ENCODE peak calls at places on chromosomes 1 and 21, in ten cellular contexts. D is nephron progenitor cell, U is neural crest cell, M is endothelial cell, R is H9, P is lung, C is uterus, O is fibroblast of lung, N is IMR-90, T is brain microvascular endothelial cell. S is an unnamed sample.
A peak's percentile ranks its signal among the peaks of the same experiment; 100 is the strongest.

GRCh38 chr1:209323743-209324142 is 259.8 kb upstream of the CAMK1G start:
- DNase-seq in D (no peak), U (no peak), M (no peak), R (no peak), P (no peak), C (no peak), O (no peak), N (no peak), T (no peak), S (no peak)

GRCh38 chr1:177256153-177256814 is 85.5 kb downstream of the BRINP2 start:
- DNase-seq in D (peak; percentile 65), U (peak; percentile 21), M (peak; percentile 75), R (peak; percentile 79), P (peak; percentile 72), C (peak; percentile 33), O (peak; percentile 94), N (peak; percentile 81), T (peak; percentile 87), S (no peak)

GRCh38 chr1:43322506-43322905 is 15.1 kb upstream of the MPL start:
- DNase-seq in D (no peak), U (no peak), M (no peak), R (no peak), P (no peak), C (no peak), O (no peak), N (no peak), T (no peak), S (no peak)

GRCh38 chr1:230145505-230145899 is 78.5 kb downstream of the GALNT2 start:
- DNase-seq in D (no peak), U (no peak), M (no peak), R (no peak), P (no peak), C (no peak), O (no peak), N (no peak), T (no peak), S (no peak)

GRCh38 chr1:236302941-236303340 is 21.2 kb upstream of the ERO1B start:
- DNase-seq in D (no peak), U (no peak), M (no peak), R (no peak), P (no peak), C (no peak), O (no peak), N (no peak), T (no peak), S (no peak)

GRCh38 chr1:184433928-184434502 is 47.2 kb downstream of the C1orf21 start:
- DNase-seq in D (no peak), U (no peak), M (no peak), R (no peak), P (no peak), C (no peak), O (no peak), N (no peak), T (no peak), S (no peak)

GRCh38 chr1:195096051-195096521 is 1512.2 kb downstream of the KCNT2 start:
- DNase-seq in D (no peak), U (no peak), M (no peak), R (peak; percentile 40), P (no peak), C (no peak), O (no peak), N (no peak), T (no peak), S (no peak)

GRCh38 chr1:84668185-84668584 is 22.1 kb downstream of the SSX2IP start:
- DNase-seq in D (no peak), U (no peak), M (no peak), R (no peak), P (no peak), C (no peak), O (no peak), N (no peak), T (no peak), S (no peak)

DNA sequence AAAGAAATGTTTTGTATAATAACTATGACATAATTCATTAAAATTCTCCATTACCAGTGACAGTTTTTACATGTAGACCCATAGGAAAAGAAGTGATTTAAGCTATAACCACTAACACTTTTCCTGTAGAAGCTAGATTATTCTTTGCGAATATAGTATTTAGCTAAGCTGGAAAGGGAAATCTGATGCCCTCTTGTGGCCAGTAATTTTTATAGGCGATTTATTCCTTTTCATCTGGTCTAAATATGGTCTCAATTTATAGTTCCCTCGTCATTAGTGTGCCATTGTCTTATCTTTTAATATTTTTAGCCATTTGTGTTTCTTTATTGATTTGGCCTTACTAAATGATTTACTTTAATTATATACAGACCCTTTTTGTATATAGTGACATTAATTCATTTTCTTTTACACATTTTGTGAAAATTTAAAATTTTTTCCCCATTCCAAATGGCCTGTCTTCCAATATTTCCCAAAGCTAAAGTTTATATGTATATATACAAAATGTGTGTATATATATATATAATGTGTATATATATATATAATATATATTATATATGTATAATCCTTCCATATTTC is 26.7 kb downstream of the BTG3 start:
- DNase-seq in D (no peak), U (no peak), M (no peak), R (no peak), P (no peak), C (no peak), O (peak; percentile 36), N (peak; percentile 62), T (peak; percentile 46), S (no peak)
- TF ChIP-seq CTCF in D (peak; percentile 55), U (peak; percentile 86), M (peak; percentile 71), R (peak; percentile 76), P (peak; percentile 29), C (peak; percentile 59), O (peak; percentile 56), N (peak; percentile 74), T (peak; percentile 51), S (peak; percentile 65)

GRCh38 chr1:1122078-1122811 is 6.4 kb upstream of the C1orf159 start:
- DNase-seq in D (peak; percentile 88), U (peak; percentile 83), M (peak; percentile 88), R (peak; percentile 86), P (peak; percentile 81), C (peak; percentile 55), O (peak; percentile 45), N (peak; percentile 59), T (peak; percentile 44), S (peak; percentile 84)

GRCh38 chr1:1121611-1122077 is 5.8 kb upstream of the C1orf159 start:
- DNase-seq in D (no peak), U (no peak), M (no peak), R (no peak), P (no peak), C (no peak), O (no peak), N (no peak), T (no peak), S (no peak)

GRCh38 chr1:1123581-1124507 is 8.0 kb upstream of the C1orf159 start:
- DNase-seq in D (no peak), U (no peak), M (no peak), R (no peak), P (no peak), C (no peak), O (peak; percentile 8), N (peak; percentile 15), T (no peak), S (no peak)

GRCh38 chr1:1124508-1124785 is 8.6 kb upstream of the C1orf159 start:
- DNase-seq in D (no peak), U (no peak), M (no peak), R (no peak), P (no peak), C (no peak), O (no peak), N (no peak), T (no peak), S (no peak)

DNA sequence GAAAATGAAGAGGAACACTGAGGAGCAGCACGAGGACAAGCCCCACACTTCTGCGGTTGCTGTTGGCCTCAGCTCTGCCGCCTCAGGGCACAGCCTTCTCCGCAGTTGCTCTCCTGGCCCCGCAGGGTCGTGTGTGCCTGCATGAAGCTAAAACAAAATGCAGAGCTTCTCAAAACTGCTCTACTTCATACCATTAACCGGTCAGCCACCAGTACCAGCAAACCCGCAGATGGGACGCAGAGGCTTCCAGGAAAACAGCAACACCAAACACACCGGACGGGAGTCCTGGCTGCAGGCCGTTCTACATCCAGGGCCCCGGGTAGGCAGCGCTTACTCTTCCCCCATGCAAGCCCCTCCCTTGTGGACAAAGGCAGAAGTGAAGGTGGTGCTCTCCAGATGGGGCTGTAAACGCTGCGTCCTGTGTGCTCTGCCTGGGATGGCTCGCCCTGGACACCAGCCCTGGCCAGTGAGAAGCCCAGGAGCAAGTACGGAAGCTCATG is 7.1 kb upstream of the C1orf159 start:
- DNase-seq in D (no peak), U (no peak), M (no peak), R (no peak), P (no peak), C (no peak), O (no peak), N (no peak), T (no peak), S (no peak)
- TF ChIP-seq CTCF in D (no peak), U (peak; percentile 34), M (no peak), R (no peak), P (no peak), C (no peak), O (no peak), N (no peak), T (no peak), S (no peak)

GRCh38 chr1:28085129-28085528 is 3.3 kb downstream of the EYA3 start:
- DNase-seq in D (no peak), U (no peak), M (no peak), R (no peak), P (no peak), C (no peak), O (no peak), N (no peak), T (no peak), S (no peak)

GRCh38 chr1:28091043-28091781 is 2.8 kb upstream of the EYA3 start:
- DNase-seq in D (peak; percentile 74), U (peak; percentile 69), M (peak; percentile 62), R (peak; percentile 59), P (peak; percentile 79), C (peak; percentile 39), O (peak; percentile 41), N (peak; percentile 72), T (peak; percentile 79), S (peak; percentile 69)

GRCh38 chr1:28086651-28087050 is 1.8 kb downstream of the EYA3 start:
- DNase-seq in D (no peak), U (no peak), M (no peak), R (no peak), P (no peak), C (no peak), O (no peak), N (no peak), T (no peak), S (no peak)

GRCh38 chr1:28088168-28088961 is at the start of gene EYA3:
- DNase-seq in D (peak; percentile 99), U (peak; percentile 99), M (peak; percentile 99), R (peak; percentile 100), P (peak; percentile 99), C (peak; percentile 98), O (peak; percentile 97), N (peak; percentile 98), T (peak; percentile 99), S (peak; percentile 100)

DNA sequence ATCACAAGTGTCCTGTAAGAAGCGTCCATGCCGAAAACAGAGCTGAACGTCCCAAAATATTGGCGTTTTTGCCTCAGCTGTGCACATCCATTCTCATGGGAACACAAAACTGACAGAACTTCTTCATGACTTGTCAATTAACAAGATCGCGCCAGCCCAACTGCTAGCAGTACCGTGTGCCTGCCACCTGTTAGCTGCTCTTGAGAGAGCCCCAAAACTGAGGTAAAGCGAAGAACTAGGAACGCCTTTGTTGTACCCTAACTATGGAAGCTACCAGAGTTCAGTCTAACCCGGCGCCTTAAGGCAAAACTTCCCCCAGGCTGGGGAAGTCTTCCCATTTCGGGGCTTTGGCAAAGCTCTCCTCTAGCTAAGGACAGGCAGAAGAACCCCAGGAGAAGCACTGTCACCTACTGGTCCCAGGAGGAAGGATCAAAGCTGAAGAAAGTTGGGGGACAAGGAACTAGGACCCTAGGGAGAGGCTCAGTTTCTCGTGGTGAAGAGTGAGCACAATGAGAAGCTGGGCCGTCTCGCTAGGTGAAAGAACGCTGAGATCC is 719 bp downstream of the EYA3 start:
- DNase-seq in D (peak; percentile 13), U (no peak), M (peak; percentile 22), R (no peak), P (no peak), C (no peak), O (no peak), N (peak; percentile 27), T (no peak), S (peak; percentile 20)
- TF ChIP-seq CTCF in D (no peak), U (no peak), M (no peak), R (no peak), P (no peak), C (no peak), O (no peak), N (peak; percentile 30), T (peak; percentile 50), S (no peak)

GRCh38 chr1:228281631-228282328 is 73.9 kb downstream of the OBSCN start:
- DNase-seq in D (no peak), U (no peak), M (no peak), R (peak; percentile 20), P (no peak), C (no peak), O (no peak), N (no peak), T (no peak), S (no peak)
- TF ChIP-seq CTCF in D (no peak), U (no peak), M (no peak), R (no peak), P (no peak), C (no peak), O (no peak), N (no peak), T (no peak), S (no peak)

S was measured in natural killer cell.